ENCODE peak calls at places on chromosomes 7 and 10, in ten cellular contexts. J, O, E, S, D, G, B, M, Y and X are unnamed samples.

GRCh38 chr10:21953585-21954057 is 49.9 kb downstream of the DNAJC1 start:
- DNase-seq in J (no peak), O (peak), E (no peak), S (peak), D (no peak), G (peak), B (peak), M (peak), Y (no peak), X (peak)

GRCh38 chr7:21146642-21147423 is 281.1 kb upstream of the SP4 start:
- DNase-seq in J (no peak), O (no peak), E (no peak), S (no peak), D (no peak), G (no peak), B (no peak), M (no peak), Y (no peak), X (no peak)

GRCh38 chr7:151891182-151891581 is 14.3 kb upstream of the PRKAG2 start:
- DNase-seq in J (no peak), O (no peak), E (peak), S (no peak), D (no peak), G (no peak), B (no peak), M (no peak), Y (no peak), X (no peak)

GRCh38 chr7:41731486-41732278 is 28.8 kb upstream of the INHBA start:
- DNase-seq in J (no peak), O (no peak), E (no peak), S (no peak), D (no peak), G (no peak), B (peak), M (peak), Y (no peak), X (no peak)

GRCh38 chr7:94414481-94414880 is 19.8 kb downstream of the COL1A2 start:
- DNase-seq in J (no peak), O (peak), E (no peak), S (no peak), D (no peak), G (peak), B (peak), M (no peak), Y (no peak), X (no peak)

GRCh38 chr7:96548664-96549063 is 161.0 kb downstream of the SEM1 start:
- DNase-seq in J (no peak), O (no peak), E (no peak), S (peak), D (no peak), G (no peak), B (no peak), M (no peak), Y (no peak), X (peak)

GRCh38 chr10:60182691-60183090 is 207.0 kb downstream of the ANK3 start:
- DNase-seq in J (no peak), O (peak), E (no peak), S (no peak), D (no peak), G (peak), B (peak), M (no peak), Y (no peak), X (no peak)

GRCh38 chr10:52314007-52314821 is at the start of gene DKK1:
- DNase-seq in J (no peak), O (peak), E (peak), S (peak), D (no peak), G (peak), B (peak), M (peak), Y (peak), X (peak)

GRCh38 chr7:155881471-155882350 is 69.4 kb upstream of the SHH start:
- DNase-seq in J (no peak), O (no peak), E (peak), S (no peak), D (no peak), G (no peak), B (no peak), M (no peak), Y (no peak), X (no peak)

GRCh38 chr7:75969704-75970498 is 24.5 kb downstream of the TMEM120A start:
- DNase-seq in J (no peak), O (no peak), E (no peak), S (no peak), D (no peak), G (no peak), B (no peak), M (no peak), Y (no peak), X (no peak)

GRCh38 chr7:137469191-137469811 is 125.8 kb upstream of the PTN start:
- DNase-seq in J (no peak), O (no peak), E (no peak), S (no peak), D (no peak), G (no peak), B (peak), M (no peak), Y (no peak), X (no peak)

GRCh38 chr10:48439581-48440041 is 133.1 kb downstream of the MAPK8 start:
- DNase-seq in J (no peak), O (peak), E (no peak), S (peak), D (no peak), G (peak), B (no peak), M (no peak), Y (no peak), X (no peak)

GRCh38 chr7:154598864-154599263 is 404.1 kb downstream of the PAXIP1 start:
- DNase-seq in J (no peak), O (no peak), E (no peak), S (no peak), D (no peak), G (no peak), B (no peak), M (no peak), Y (no peak), X (no peak)

GRCh38 chr10:132962623-132963429 is 20.5 kb upstream of the CFAP46 start:
- DNase-seq in J (no peak), O (peak), E (no peak), S (no peak), D (no peak), G (peak), B (no peak), M (no peak), Y (no peak), X (no peak)

GRCh38 chr10:1605121-1605520 is 132.2 kb downstream of the ADARB2 start:
- DNase-seq in J (no peak), O (no peak), E (no peak), S (no peak), D (no peak), G (no peak), B (no peak), M (no peak), Y (no peak), X (no peak)

GRCh38 chr7:15685358-15686181 is 913 bp downstream of the MEOX2 start:
- DNase-seq in J (no peak), O (peak), E (no peak), S (peak), D (no peak), G (peak), B (peak), M (no peak), Y (peak), X (peak)

GRCh38 chr10:97640174-97640867 is at the start of gene PI4K2A:
- DNase-seq in J (peak), O (peak), E (peak), S (peak), D (peak), G (peak), B (peak), M (peak), Y (peak), X (peak)

GRCh38 chr10:70412356-70412755 is 8.4 kb downstream of the EIF4EBP2 start:
- DNase-seq in J (no peak), O (no peak), E (no peak), S (no peak), D (no peak), G (no peak), B (no peak), M (no peak), Y (no peak), X (no peak)

GRCh38 chr7:144720139-144720538 is 115.7 kb downstream of the TPK1 start:
- DNase-seq in J (no peak), O (peak), E (no peak), S (peak), D (no peak), G (peak), B (no peak), M (no peak), Y (no peak), X (peak)

GRCh38 chr10:26214538-26215461 is 1.8 kb upstream of the GAD2 start:
- DNase-seq in J (no peak), O (no peak), E (no peak), S (no peak), D (no peak), G (no peak), B (no peak), M (no peak), Y (no peak), X (no peak)

GRCh38 chr10:69474688-69475432 is 23.6 kb downstream of the TSPAN15 start:
- DNase-seq in J (no peak), O (peak), E (no peak), S (peak), D (no peak), G (peak), B (peak), M (no peak), Y (no peak), X (peak)

GRCh38 chr10:78389419-78389818 is 355.8 kb downstream of the RPS24 start:
- DNase-seq in J (no peak), O (no peak), E (no peak), S (no peak), D (no peak), G (no peak), B (no peak), M (no peak), Y (no peak), X (no peak)

GRCh38 chr7:9796241-9796640 is 1177.4 kb upstream of the PHF14 start:
- DNase-seq in J (no peak), O (no peak), E (no peak), S (no peak), D (no peak), G (no peak), B (no peak), M (no peak), Y (no peak), X (no peak)

GRCh38 chr7:100887955-100888481 is 1.5 kb downstream of the UFSP1 start:
- DNase-seq in J (no peak), O (no peak), E (no peak), S (no peak), D (no peak), G (no peak), B (no peak), M (no peak), Y (no peak), X (no peak)

GRCh38 chr10:1130995-1131790 is 75.0 kb downstream of the WDR37 start:
- DNase-seq in J (no peak), O (no peak), E (no peak), S (no peak), D (no peak), G (no peak), B (no peak), M (no peak), Y (no peak), X (no peak)

GRCh38 chr10:30869566-30869965 is 162.1 kb downstream of the ZNF438 start:
- DNase-seq in J (no peak), O (peak), E (no peak), S (no peak), D (no peak), G (no peak), B (no peak), M (no peak), Y (no peak), X (no peak)

GRCh38 chr7:105932835-105933477 is 30.1 kb upstream of the CDHR3 start:
- DNase-seq in J (no peak), O (peak), E (no peak), S (no peak), D (no peak), G (peak), B (no peak), M (no peak), Y (peak), X (peak)

GRCh38 chr7:98348726-98349474 is 52.0 kb downstream of the BAIAP2L1 start:
- DNase-seq in J (no peak), O (no peak), E (no peak), S (no peak), D (no peak), G (no peak), B (no peak), M (no peak), Y (no peak), X (no peak)

GRCh38 chr7:73992104-73992562 is 35.8 kb upstream of the ELN start:
- DNase-seq in J (no peak), O (peak), E (peak), S (no peak), D (peak), G (peak), B (no peak), M (no peak), Y (no peak), X (peak)

GRCh38 chr10:130018730-130019185 is 54.7 kb upstream of the EBF3 start:
- DNase-seq in J (no peak), O (no peak), E (no peak), S (no peak), D (no peak), G (no peak), B (no peak), M (no peak), Y (no peak), X (no peak)

GRCh38 chr7:28301148-28301641 is 111.1 kb upstream of the CREB5 start:
- DNase-seq in J (no peak), O (peak), E (no peak), S (no peak), D (no peak), G (peak), B (no peak), M (no peak), Y (no peak), X (peak)

GRCh38 chr10:52383088-52383487 is 69.0 kb downstream of the DKK1 start:
- DNase-seq in J (no peak), O (no peak), E (no peak), S (no peak), D (no peak), G (no peak), B (no peak), M (no peak), Y (no peak), X (no peak)

GRCh38 chr7:105581066-105581811 is at the start of gene EFCAB10:
- DNase-seq in J (peak), O (peak), E (peak), S (peak), D (no peak), G (peak), B (peak), M (peak), Y (no peak), X (peak)

GRCh38 chr10:49118450-49118849 is 3.1 kb upstream of the VSTM4 start:
- DNase-seq in J (no peak), O (no peak), E (no peak), S (no peak), D (no peak), G (no peak), B (no peak), M (no peak), Y (no peak), X (no peak)

GRCh38 chr7:36115448-36116321 is 37.4 kb upstream of the EEPD1 start:
- DNase-seq in J (no peak), O (peak), E (peak), S (peak), D (peak), G (peak), B (peak), M (peak), Y (peak), X (peak)

GRCh38 chr10:58336242-58336641 is 1.4 kb downstream of the UBE2D1 start:
- DNase-seq in J (no peak), O (no peak), E (no peak), S (no peak), D (no peak), G (no peak), B (no peak), M (no peak), Y (no peak), X (no peak)

GRCh38 chr7:32070051-32070405 is 179 bp downstream of the PDE1C start:
- DNase-seq in J (no peak), O (no peak), E (no peak), S (no peak), D (no peak), G (peak), B (no peak), M (no peak), Y (no peak), X (no peak)

GRCh38 chr10:133292919-133293809 is 15.5 kb downstream of the TUBGCP2 start:
- DNase-seq in J (no peak), O (peak), E (no peak), S (no peak), D (no peak), G (peak), B (peak), M (no peak), Y (no peak), X (peak)

GRCh38 chr10:99695761-99696160 is 36.2 kb downstream of the COX15 start:
- DNase-seq in J (no peak), O (no peak), E (no peak), S (no peak), D (no peak), G (peak), B (no peak), M (no peak), Y (no peak), X (no peak)

DNA sequence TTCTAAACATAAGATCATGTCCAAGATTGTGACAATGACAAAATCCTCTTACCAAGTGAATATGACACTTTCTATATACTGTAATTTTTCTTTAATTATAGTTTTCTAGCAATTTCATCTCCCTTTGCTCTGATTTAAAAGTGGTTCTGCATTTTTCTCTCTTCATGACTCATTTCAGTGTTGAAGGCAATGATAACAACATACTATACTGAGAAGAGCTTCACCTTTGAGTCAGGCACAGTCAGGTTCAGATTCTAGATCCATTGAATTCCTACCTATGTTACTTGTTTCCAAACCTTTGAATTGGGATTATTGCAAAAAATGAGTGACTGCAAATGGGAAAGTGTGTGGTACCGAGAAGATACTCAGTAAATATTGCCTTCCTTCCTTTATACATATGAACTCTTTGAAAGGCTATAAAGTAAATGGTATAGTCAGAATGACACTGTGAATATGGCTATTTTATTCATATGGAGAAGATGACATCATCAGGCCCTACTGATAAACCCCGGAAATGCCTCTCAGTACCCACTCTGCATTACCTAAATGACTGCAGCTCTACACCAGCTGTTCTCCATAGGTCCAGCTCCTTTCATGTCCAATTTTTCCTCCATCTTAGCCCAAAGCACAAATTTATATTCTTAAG is 66.7 kb upstream of the FGL2 start:
- DNase-seq in J (no peak), O (no peak), E (no peak), S (no peak), D (no peak), G (no peak), B (no peak), M (peak), Y (no peak), X (peak)
- H3K4me3 ChIP-seq in J (no peak), O (no peak), E (no peak), S (no peak), D (no peak), G (no peak), B (no peak), M (no peak), Y (no peak), X (no peak)

GRCh38 chr10:44572146-44572545 is 187.2 kb upstream of the CXCL12 start:
- DNase-seq in J (no peak), O (no peak), E (no peak), S (no peak), D (no peak), G (no peak), B (no peak), M (no peak), Y (no peak), X (no peak)

GRCh38 chr10:44571701-44572100 is 186.8 kb upstream of the CXCL12 start:
- DNase-seq in J (no peak), O (no peak), E (no peak), S (no peak), D (no peak), G (peak), B (no peak), M (no peak), Y (no peak), X (no peak)

GRCh38 chr10:44567471-44567870 is 182.6 kb upstream of the CXCL12 start:
- DNase-seq in J (no peak), O (peak), E (no peak), S (no peak), D (no peak), G (peak), B (no peak), M (no peak), Y (no peak), X (no peak)

GRCh38 chr10:44566786-44567185 is 181.9 kb upstream of the CXCL12 start:
- DNase-seq in J (no peak), O (no peak), E (no peak), S (no peak), D (no peak), G (no peak), B (no peak), M (no peak), Y (no peak), X (no peak)

GRCh38 chr10:44569193-44570091 is 184.5 kb upstream of the CXCL12 start:
- DNase-seq in J (no peak), O (peak), E (no peak), S (no peak), D (no peak), G (peak), B (peak), M (no peak), Y (no peak), X (no peak)
- H3K4me3 ChIP-seq in J (no peak), O (no peak), E (no peak), S (no peak), D (peak), G (no peak), B (no peak), M (no peak), Y (no peak), X (no peak)

DNA sequence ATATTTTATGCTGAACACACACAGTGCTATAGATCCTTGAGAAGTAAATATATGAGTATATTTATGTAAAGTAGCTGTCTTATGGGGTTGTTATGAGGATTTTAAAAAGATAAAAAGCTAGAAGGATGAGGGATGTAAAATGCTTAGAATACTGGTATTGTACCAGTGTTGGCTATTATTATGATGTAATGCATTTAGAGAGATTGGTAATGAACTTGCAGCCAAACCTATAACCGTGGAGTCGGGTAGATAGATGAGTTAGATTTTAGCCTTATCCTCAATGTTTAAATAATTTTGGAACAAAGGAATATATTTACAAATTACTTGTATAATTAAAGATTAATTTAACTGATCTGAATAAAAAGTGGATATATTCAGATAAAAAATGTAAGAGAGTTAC is 99.3 kb downstream of the SEC23IP start:
- DNase-seq in J (no peak), O (no peak), E (no peak), S (no peak), D (no peak), G (no peak), B (no peak), M (no peak), Y (no peak), X (no peak)
- H3K4me3 ChIP-seq in J (no peak), O (no peak), E (no peak), S (no peak), D (no peak), G (no peak), B (no peak), M (no peak), Y (no peak), X (no peak)

GRCh38 chr10:125156196-125156595 is 4.2 kb downstream of the CTBP2 start:
- DNase-seq in J (no peak), O (no peak), E (no peak), S (no peak), D (no peak), G (no peak), B (no peak), M (no peak), Y (no peak), X (no peak)
- H3K4me3 ChIP-seq in J (no peak), O (no peak), E (peak), S (no peak), D (no peak), G (no peak), B (no peak), M (no peak), Y (no peak), X (peak)

GRCh38 chr10:32956365-32957197 is 1.4 kb downstream of the ITGB1 start:
- DNase-seq in J (no peak), O (no peak), E (no peak), S (no peak), D (no peak), G (no peak), B (peak), M (no peak), Y (no peak), X (no peak)

GRCh38 chr10:32954545-32955298 is 3.3 kb downstream of the ITGB1 start:
- DNase-seq in J (no peak), O (no peak), E (no peak), S (no peak), D (no peak), G (no peak), B (no peak), M (peak), Y (no peak), X (no peak)

GRCh38 chr10:32954080-32954479 is 4.0 kb downstream of the ITGB1 start:
- DNase-seq in J (no peak), O (no peak), E (no peak), S (no peak), D (no peak), G (no peak), B (no peak), M (peak), Y (no peak), X (no peak)

GRCh38 chr10:32955299-32955772 is 2.7 kb downstream of the ITGB1 start:
- DNase-seq in J (no peak), O (no peak), E (no peak), S (no peak), D (no peak), G (no peak), B (peak), M (no peak), Y (no peak), X (no peak)

GRCh38 chr10:32955790-32956189 is 2.2 kb downstream of the ITGB1 start:
- DNase-seq in J (no peak), O (no peak), E (no peak), S (no peak), D (no peak), G (no peak), B (no peak), M (no peak), Y (no peak), X (no peak)
- H3K4me3 ChIP-seq in J (peak), O (peak), E (peak), S (no peak), D (peak), G (peak), B (peak), M (peak), Y (no peak), X (peak)

GRCh38 chr7:85290252-85290651 is 103.4 kb upstream of the SEMA3D start:
- DNase-seq in J (no peak), O (no peak), E (no peak), S (no peak), D (no peak), G (no peak), B (no peak), M (no peak), Y (no peak), X (no peak)
- H3K4me3 ChIP-seq in J (no peak), O (no peak), E (no peak), S (no peak), D (no peak), G (no peak), B (no peak), M (no peak), Y (no peak), X (no peak)